ENCODE peak calls at places on chromosomes 4 and X, in seven cellular contexts. T, I, Q, B, L, M and A are unnamed samples. For H3K9me3, the result is how much of the 10 kb centered on the place peaks cover.

GRCh38 chr4:151806511-151806927 is 45.7 kb upstream of the GATB start:
- DNase-seq in L (no peak), I (no peak), M (no peak), Q (no peak), T (no peak), B (no peak), A (no peak)

GRCh38 chrX:39460491-39460890 is 637.3 kb downstream of the BCOR start:
- DNase-seq in B (no peak), M (no peak), L (no peak), Q (no peak), T (no peak), I (no peak), A (no peak)

GRCh38 chr4:186651624-186652023 is 72.0 kb downstream of the FAT1 start:
- DNase-seq in T (peak), M (peak), Q (no peak), L (no peak), B (peak), I (no peak), A (no peak)

GRCh38 chr4:59570850-59571476 is 1629.2 kb upstream of the ADGRL3 start:
- DNase-seq in T (no peak), B (no peak), I (no peak), M (no peak), Q (no peak), L (no peak), A (no peak)

GRCh38 chr4:137768196-137768595 is 235.9 kb upstream of the PCDH18 start:
- DNase-seq in I (no peak), B (no peak), L (no peak), M (no peak), T (no peak), Q (no peak), A (no peak)

GRCh38 chrX:100447563-100448397 is 37.7 kb upstream of the PCDH19 start:
- DNase-seq in T (peak), B (peak), L (peak), I (peak), Q (no peak), M (no peak), A (no peak)

GRCh38 chr4:10183462-10183861 is 66.9 kb upstream of the WDR1 start:
- DNase-seq in B (no peak), Q (no peak), M (no peak), L (no peak), T (no peak), I (no peak), A (no peak)

GRCh38 chr4:184168406-184169019 is 49.2 kb downstream of the ENPP6 start:
- DNase-seq in T (peak), Q (peak), I (peak), L (peak), M (peak), B (peak), A (peak)

GRCh38 chr4:1960170-1960825 is 48.5 kb downstream of the NELFA start:
- DNase-seq in L (no peak), M (no peak), T (no peak), B (no peak), Q (no peak), I (no peak), A (no peak)

GRCh38 chr4:7698586-7698985 is 241.1 kb downstream of the AFAP1 start:
- DNase-seq in L (no peak), B (peak), T (no peak), I (peak), M (peak), Q (no peak), A (no peak)

GRCh38 chr4:151100517-151100916 is 1.1 kb downstream of the RPS3A start:
- DNase-seq in I (no peak), T (no peak), B (no peak), L (no peak), Q (no peak), M (no peak), A (no peak)

GRCh38 chr4:76689079-76689817 is 208.7 kb downstream of the SOWAHB start:
- DNase-seq in M (peak), B (peak), Q (no peak), L (no peak), I (peak), T (peak), A (no peak)

GRCh38 chrX:110181459-110182137 is 136.3 kb downstream of the AMMECR1 start:
- DNase-seq in Q (no peak), T (no peak), I (no peak), M (no peak), L (no peak), B (no peak), A (no peak)

GRCh38 chr4:139735381-139736256 is 70.0 kb downstream of the MGST2 start:
- DNase-seq in Q (no peak), T (peak), B (peak), M (peak), I (peak), L (no peak), A (no peak)

GRCh38 chr4:64016893-64017292 is 392.4 kb downstream of the TECRL start:
- DNase-seq in B (no peak), Q (no peak), M (no peak), T (no peak), I (no peak), L (no peak), A (no peak)

GRCh38 chrX:13153796-13154195 is 109.4 kb upstream of the FAM9C start:
- DNase-seq in I (no peak), T (no peak), L (no peak), M (no peak), Q (no peak), B (no peak), A (no peak)

GRCh38 chr4:176271749-176272148 is 2.7 kb upstream of the ASB5 start:
- DNase-seq in T (no peak), L (no peak), I (no peak), M (no peak), B (no peak), Q (no peak), A (no peak)

GRCh38 chrX:151973851-151974335 is 583 bp downstream of the GABRE start:
- DNase-seq in M (no peak), L (no peak), T (peak), I (no peak), Q (no peak), B (no peak), A (no peak)

GRCh38 chr4:2071252-2071911 is 12.3 kb downstream of the NAT8L start:
- DNase-seq in Q (no peak), L (no peak), I (no peak), M (peak), T (no peak), B (no peak), A (no peak)

GRCh38 chr4:74190919-74191397 is 33.0 kb downstream of the MTHFD2L start:
- DNase-seq in I (no peak), L (no peak), T (no peak), Q (peak), M (no peak), B (no peak), A (no peak)

GRCh38 chr4:2087170-2087569 is 28.0 kb downstream of the NAT8L start:
- DNase-seq in M (no peak), Q (peak), B (no peak), I (no peak), L (no peak), T (no peak), A (no peak)

GRCh38 chr4:20203508-20203907 is 48.2 kb upstream of the SLIT2 start:
- DNase-seq in M (no peak), Q (no peak), B (no peak), I (no peak), L (no peak), T (no peak), A (no peak)

GRCh38 chr4:121728798-121729226 is 32.0 kb upstream of the ANXA5 start:
- DNase-seq in L (no peak), M (no peak), Q (no peak), T (no peak), B (no peak), I (no peak), A (no peak)

GRCh38 chrX:136376713-136377112 is 76.0 kb downstream of the ADGRG4 start:
- DNase-seq in I (no peak), L (no peak), T (no peak), B (no peak), Q (no peak), M (no peak), A (no peak)

GRCh38 chr4:152644130-152644529 is 35.7 kb downstream of the TMEM154 start:
- DNase-seq in Q (no peak), M (no peak), L (no peak), B (no peak), I (no peak), T (no peak), A (no peak)

GRCh38 chrX:17547658-17548057 is 172.7 kb downstream of the NHS start:
- DNase-seq in Q (peak), L (no peak), B (no peak), I (peak), M (no peak), T (peak), A (no peak)
- H3K9me3 ChIP-seq in Q (under half), L (under half), B (under half), I (under half), M (under half), T (under half), A (under half)

GRCh38 chrX:101931494-101932248 is at the start of gene ZMAT1:
- DNase-seq in B (peak), Q (peak), M (peak), I (peak), L (peak), T (peak), A (peak)
- TF ChIP-seq CTCF in B (no peak), Q (no peak), M (no peak), I (no peak), L (no peak), T (peak), A (no peak)

GRCh38 chr4:6147441-6147840 is 52.9 kb downstream of the JAKMIP1 start:
- DNase-seq in T (no peak), M (no peak), I (no peak), Q (no peak), B (no peak), L (no peak), A (no peak)
- H3K9me3 ChIP-seq in T (under half), M (under half), I (under half), Q (under half), B (under half), L (under half), A (under half)

GRCh38 chr4:128583753-128584712 is 225.5 kb upstream of the JADE1 start:
- DNase-seq in L (no peak), I (no peak), T (peak), M (no peak), B (no peak), Q (no peak), A (no peak)
- TF ChIP-seq CTCF in L (no peak), I (no peak), T (peak), M (no peak), B (no peak), Q (no peak), A (no peak)

DNA sequence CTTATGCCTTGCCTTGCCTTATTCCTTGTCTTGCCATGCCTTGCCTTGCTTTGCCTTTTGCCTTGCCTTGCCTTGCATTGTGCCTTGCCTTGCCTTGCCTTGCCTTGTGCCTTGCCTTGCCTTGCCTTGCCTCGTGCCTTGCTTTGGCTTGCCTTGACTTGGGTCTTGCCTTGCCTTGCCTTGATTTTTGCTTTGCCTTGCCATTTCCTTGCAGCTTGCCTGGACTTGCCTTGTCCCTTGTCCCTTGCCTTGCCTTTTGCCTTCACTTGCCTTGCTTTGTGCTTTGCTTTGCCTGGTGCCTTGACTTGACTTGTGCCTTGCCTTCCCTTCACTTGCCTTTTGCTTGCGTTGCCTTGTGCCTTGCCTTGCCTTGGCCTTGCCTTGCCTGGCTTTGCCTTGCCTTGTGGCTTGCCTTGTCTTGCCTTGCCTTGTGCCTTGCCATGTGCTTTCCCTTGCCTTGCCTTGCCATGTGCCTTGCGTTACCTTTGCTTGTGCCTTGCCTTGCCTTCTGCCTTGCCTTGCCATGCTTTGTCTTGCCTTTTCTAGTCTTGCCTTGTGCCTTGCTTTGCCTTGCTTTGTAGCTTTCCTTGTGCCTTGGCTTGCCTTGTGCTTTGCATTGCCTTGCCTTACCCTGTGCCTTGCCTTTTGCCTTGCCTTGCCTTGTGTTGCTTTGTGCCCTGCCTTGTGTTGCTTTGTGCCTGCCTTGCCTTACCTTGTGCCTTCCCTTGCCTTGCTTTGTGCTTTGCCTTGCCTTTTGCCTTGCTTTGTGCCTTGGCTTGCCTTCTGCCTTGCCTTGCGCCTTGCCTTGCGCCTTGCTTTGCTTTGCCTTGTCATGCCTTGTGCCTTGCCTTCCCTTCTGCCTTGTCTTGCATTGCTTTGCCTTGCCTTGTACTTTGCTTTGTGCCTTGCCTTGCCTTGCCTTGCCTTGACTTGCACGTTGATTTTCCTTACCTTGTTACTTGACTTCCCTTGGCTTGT is 92.8 kb downstream of the TAB3 start:
- DNase-seq in T (no peak), Q (no peak), L (no peak), B (no peak), M (no peak), I (no peak), A (no peak)
- H3K9me3 ChIP-seq in T (under half), Q (under half), L (under half), B (under half), M (under half), I (under half), A (under half)

GRCh38 chrX:10074241-10074941 is 82.4 kb upstream of the CLCN4 start:
- DNase-seq in I (no peak), B (no peak), T (no peak), M (no peak), L (no peak), Q (no peak), A (no peak)

GRCh38 chrX:10079155-10079711 is 77.5 kb upstream of the CLCN4 start:
- DNase-seq in B (no peak), L (no peak), T (no peak), I (no peak), M (no peak), Q (peak), A (no peak)

GRCh38 chrX:10078266-10078665 is 78.5 kb upstream of the CLCN4 start:
- DNase-seq in L (no peak), T (no peak), I (no peak), M (no peak), Q (no peak), B (no peak), A (no peak)

GRCh38 chrX:10076765-10077164 is 80.0 kb upstream of the CLCN4 start:
- DNase-seq in Q (peak), I (no peak), T (no peak), M (no peak), B (no peak), L (no peak), A (no peak)

GRCh38 chrX:10077425-10078188 is 79.2 kb upstream of the CLCN4 start:
- DNase-seq in I (no peak), L (no peak), Q (peak), T (no peak), M (no peak), B (no peak), A (no peak)
- TF ChIP-seq CTCF in I (no peak), L (no peak), Q (no peak), T (no peak), M (no peak), B (no peak), A (no peak)

DNA sequence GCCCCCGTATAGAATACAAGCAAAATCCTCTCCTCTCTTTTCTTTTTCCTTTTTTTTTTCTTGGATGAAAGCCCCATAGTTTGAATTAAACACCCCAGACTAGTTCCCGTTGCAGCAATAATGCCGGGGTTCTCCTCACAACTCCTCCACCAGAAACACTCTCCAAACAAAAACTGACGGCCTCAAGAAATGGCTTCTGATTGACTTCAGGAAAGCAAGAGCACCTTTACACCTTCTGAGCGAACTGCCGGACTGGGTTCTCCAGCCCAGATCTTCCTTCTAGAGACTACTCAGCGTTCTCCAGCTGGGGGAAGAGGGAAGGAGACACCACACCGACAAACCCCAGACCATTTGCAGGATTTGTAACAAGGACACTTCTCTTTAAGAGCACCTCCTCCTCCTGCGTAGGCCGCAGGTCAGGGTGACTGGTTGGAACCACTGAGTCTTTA is 4.0 kb downstream of the HAND2 start:
- DNase-seq in B (peak), Q (no peak), M (no peak), I (no peak), T (no peak), L (no peak), A (no peak)
- H3K9me3 ChIP-seq in B (under half), Q (under half), M (under half), I (under half), T (under half), L (under half), A (under half)

DNA sequence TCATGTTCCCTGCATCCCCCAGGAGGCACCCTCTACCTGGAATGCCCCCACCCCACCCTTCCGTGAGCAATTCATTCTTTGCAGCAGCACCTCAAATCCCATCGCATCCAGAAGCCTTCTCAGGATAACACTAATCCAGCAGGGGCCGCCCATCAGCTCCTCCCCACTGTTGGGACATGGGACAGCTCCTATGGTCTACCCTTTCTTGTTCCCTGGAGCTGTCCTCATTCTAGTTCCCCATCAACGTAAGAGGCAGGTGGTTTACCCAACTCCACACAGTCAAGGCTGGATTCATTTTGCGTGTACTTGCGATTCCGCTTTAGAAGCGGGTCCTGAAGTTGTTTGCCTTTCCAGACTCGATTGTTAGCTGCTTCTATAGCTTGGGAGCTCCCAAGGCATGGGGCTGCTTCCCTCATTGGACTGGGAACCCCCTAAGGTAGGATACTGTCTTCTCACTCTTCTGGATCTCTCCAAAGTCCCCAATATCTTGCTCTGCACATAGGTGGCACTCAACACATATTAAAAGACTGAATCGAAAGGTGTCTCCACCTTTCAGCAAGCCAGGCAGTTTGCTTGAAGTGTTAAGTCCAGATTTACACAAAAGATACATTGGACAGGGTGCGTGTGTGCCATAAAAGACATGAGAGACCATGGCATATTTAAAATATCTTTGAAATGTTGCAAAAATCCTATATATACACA is 942 bp upstream of the APLN start:
- DNase-seq in T (no peak), L (peak), M (no peak), I (no peak), B (peak), Q (no peak), A (no peak)
- TF ChIP-seq CTCF in T (no peak), L (peak), M (no peak), I (no peak), B (no peak), Q (peak), A (peak)